ENCODE peak calls at places on chromosomes 6 and 20, in nine cellular contexts. J is fibroblast of lung; G is A549; P is IMR-90; I is T-helper 17 cell; O is PC-3; N is CD4-positive, alpha-beta T cell; E is tibial artery; Q is stomach. A is an unnamed sample. For H3K9me3, the result is how much of the 10 kb centered on the place peaks cover.

GRCh38 chr6:84258866-84259265 is 31.4 kb upstream of the CEP162 start:
- DNase-seq in I (no peak), E (no peak), Q (no peak), P (no peak), O (no peak), G (no peak), J (no peak), N (no peak), A (no peak)

GRCh38 chr20:21238400-21238799 is 64.7 kb upstream of the XRN2 start:
- DNase-seq in J (no peak), E (no peak), G (no peak), O (no peak), N (no peak), I (no peak), P (no peak), Q (no peak), A (no peak)

GRCh38 chr6:1735239-1735803 is 125.6 kb downstream of the FOXC1 start:
- DNase-seq in E (no peak), P (no peak), J (no peak), N (no peak), O (no peak), I (no peak), Q (peak), G (no peak), A (no peak)

GRCh38 chr6:56072856-56073255 is 174.5 kb downstream of the COL21A1 start:
- DNase-seq in N (no peak), Q (no peak), E (no peak), I (no peak), G (no peak), J (peak), O (peak), P (no peak), A (no peak)

GRCh38 chr20:4820833-4821518 is 99.3 kb downstream of the PRND start:
- DNase-seq in Q (no peak), N (no peak), J (peak), P (peak), O (peak), E (peak), I (no peak), G (peak), A (peak)

GRCh38 chr20:18524646-18525045 is 16.9 kb downstream of the SEC23B start:
- DNase-seq in I (no peak), N (no peak), Q (no peak), J (peak), E (no peak), P (peak), O (peak), G (no peak), A (no peak)

GRCh38 chr6:108921547-108922331 is 73.5 kb downstream of the ARMC2 start:
- DNase-seq in I (no peak), N (no peak), Q (no peak), J (peak), O (no peak), G (no peak), E (no peak), P (peak), A (peak)

GRCh38 chr20:44187763-44188709 is 1.0 kb upstream of the JPH2 start:
- DNase-seq in J (no peak), N (no peak), E (no peak), Q (no peak), G (no peak), I (no peak), P (peak), O (peak), A (peak)

GRCh38 chr6:13947611-13948178 is 22.9 kb downstream of the RNF182 start:
- DNase-seq in E (no peak), Q (no peak), O (peak), J (peak), I (no peak), P (no peak), G (no peak), N (no peak), A (no peak)

GRCh38 chr20:63183422-63184146 is 32.3 kb downstream of the YTHDF1 start:
- DNase-seq in P (no peak), O (peak), I (peak), N (peak), J (peak), Q (peak), G (peak), E (no peak), A (no peak)

GRCh38 chr20:3995067-3995748 is 20.1 kb downstream of the RNF24 start:
- DNase-seq in N (no peak), I (no peak), G (no peak), O (peak), Q (no peak), J (no peak), E (no peak), P (peak), A (no peak)

GRCh38 chr6:157898169-157898568 is 75.1 kb downstream of the SNX9 start:
- DNase-seq in Q (no peak), E (no peak), P (no peak), N (no peak), O (no peak), J (no peak), I (no peak), G (no peak), A (no peak)

GRCh38 chr6:3306848-3307247 is 48.1 kb downstream of the PSMG4 start:
- DNase-seq in Q (no peak), I (no peak), P (no peak), J (no peak), O (no peak), N (no peak), G (no peak), E (peak), A (peak)

GRCh38 chr20:23564927-23565326 is 3.4 kb downstream of the CST9L start:
- DNase-seq in P (no peak), E (no peak), G (no peak), Q (no peak), O (no peak), J (no peak), I (no peak), N (no peak), A (no peak)

GRCh38 chr20:50520222-50520877 is 10.2 kb downstream of the PTPN1 start:
- DNase-seq in Q (no peak), O (no peak), I (no peak), G (no peak), P (no peak), J (no peak), E (no peak), N (no peak), A (no peak)

DNA sequence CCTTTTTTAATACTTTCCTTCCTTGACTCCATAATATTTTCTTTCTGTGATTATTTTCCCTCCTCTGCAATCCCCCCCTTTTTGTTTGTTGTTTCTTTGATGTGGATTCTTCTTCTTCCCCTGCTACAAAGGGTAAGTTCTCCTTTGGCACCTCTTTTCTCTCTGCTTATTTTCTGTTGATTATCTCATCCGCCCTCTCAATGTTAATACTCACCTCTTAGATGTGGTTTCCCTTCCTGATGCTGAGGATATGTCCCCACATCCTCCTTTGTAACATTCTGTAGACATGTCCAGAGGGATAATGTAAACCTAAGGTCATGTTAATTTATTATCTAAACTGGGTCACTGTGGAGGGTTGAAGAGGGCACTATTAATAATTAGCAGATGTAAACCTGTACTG is 17.7 kb downstream of the FLRT3 start:
- DNase-seq in P (no peak), G (no peak), J (no peak), E (no peak), N (no peak), O (no peak), I (no peak), Q (no peak), A (no peak)
- H3K9me3 ChIP-seq in P (under half), G (under half), J (under half), E (under half), N (under half), O (under half), I (under half), Q (under half), A (under half)

GRCh38 chr6:76275746-76276145 is 203.3 kb upstream of the IMPG1 start:
- DNase-seq in E (no peak), N (no peak), I (no peak), O (peak), G (peak), P (no peak), J (no peak), Q (no peak), A (no peak)
- H3K9me3 ChIP-seq in E (under half), N (under half), I (under half), O (under half), G (under half), P (under half), J (under half), Q (under half), A (under half)

DNA sequence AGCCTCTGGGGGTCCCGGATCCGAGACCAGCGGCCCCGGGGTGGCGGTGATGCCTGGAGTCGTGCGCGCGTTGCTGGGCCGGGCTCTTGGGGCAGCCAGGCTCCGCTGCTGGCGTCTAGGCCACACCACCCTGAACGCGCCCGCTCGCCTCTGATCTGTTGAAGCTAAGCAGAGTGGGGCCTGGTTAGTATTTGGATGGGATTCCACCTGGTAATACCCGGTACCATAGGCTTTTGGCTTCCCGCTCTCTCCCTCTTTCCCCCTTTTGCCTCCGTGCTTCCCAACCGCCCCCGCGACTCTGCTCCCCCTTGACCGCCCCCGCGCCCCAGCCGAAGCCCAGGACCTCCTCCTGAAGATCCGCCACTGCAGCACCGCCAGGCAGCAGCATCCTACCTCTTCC is 1383.5 kb upstream of the DEFB115 start:
- DNase-seq in P (peak), E (peak), I (no peak), O (no peak), J (peak), G (no peak), Q (peak), N (no peak), A (peak)
- H3K9me3 ChIP-seq in P (under half), E (under half), I (under half), O (under half), J (under half), G (under half), Q (half or more), N (under half), A (under half)

GRCh38 chr20:59656417-59656816 is 52.1 kb downstream of the PHACTR3 start:
- DNase-seq in E (no peak), G (no peak), I (no peak), P (no peak), Q (no peak), N (no peak), J (no peak), O (no peak), A (no peak)
- H3K9me3 ChIP-seq in E (under half), G (under half), I (under half), P (under half), Q (under half), N (under half), J (under half), O (under half), A (under half)

GRCh38 chr20:64766-65322 is 22.6 kb upstream of the DEFB125 start:
- DNase-seq in G (no peak), N (no peak), O (no peak), Q (no peak), I (no peak), P (no peak), J (no peak), E (no peak), A (no peak)
- H3K9me3 ChIP-seq in G (under half), N (under half), O (under half), Q (under half), I (under half), P (under half), J (under half), E (under half), A (under half)